ENCODE peak calls at places on chromosomes 11 and 22, in five cellular contexts. C, S, V, Q and R are unnamed samples.

GRCh38 chr11:66278396-66279091 is 569 bp downstream of the CNIH2 start:
- DNase-seq in S (no peak), V (peak), Q (no peak), C (no peak), R (no peak)

GRCh38 chr22:30605449-30606110 is 1.4 kb upstream of the TCN2 start:
- DNase-seq in S (peak), C (peak), V (peak), Q (no peak), R (no peak)

GRCh38 chr11:73478737-73479347 is 102.6 kb downstream of the RELT start:
- DNase-seq in Q (no peak), V (peak), S (peak), C (peak), R (no peak)

GRCh38 chr11:119721129-119722120 is 7.6 kb downstream of the NECTIN1 start:
- DNase-seq in C (no peak), S (peak), Q (no peak), V (peak), R (no peak)

GRCh38 chr11:71991494-71991893 is 7.2 kb upstream of the IL18BP start:
- DNase-seq in C (peak), Q (no peak), V (no peak), S (no peak), R (no peak)

GRCh38 chr11:67504023-67504949 is 877 bp downstream of the PITPNM1 start:
- DNase-seq in V (peak), C (peak), Q (no peak), S (no peak), R (peak)

GRCh38 chr11:122019908-122020694 is 95.9 kb downstream of the BLID start:
- DNase-seq in C (no peak), S (no peak), Q (no peak), V (no peak), R (no peak)

GRCh38 chr11:20158597-20159257 is 1.5 kb downstream of the DBX1 start:
- DNase-seq in C (no peak), S (peak), V (peak), Q (no peak), R (peak)

GRCh38 chr11:88626216-88626615 is 288.7 kb upstream of the CTSC start:
- DNase-seq in Q (no peak), V (no peak), C (no peak), S (no peak), R (no peak)

GRCh38 chr11:37248145-37248544 is 650.1 kb upstream of the RAG2 start:
- DNase-seq in C (no peak), Q (no peak), V (no peak), S (no peak), R (no peak)

GRCh38 chr11:17511571-17511970 is 32.6 kb downstream of the USH1C start:
- DNase-seq in Q (no peak), S (no peak), V (no peak), C (no peak), R (no peak)

GRCh38 chr11:114553642-114554041 is 6.0 kb downstream of the NXPE1 start:
- DNase-seq in S (no peak), V (peak), C (no peak), Q (no peak), R (no peak)

GRCh38 chr11:75346296-75346695 is 5.2 kb downstream of the ARRB1 start:
- DNase-seq in S (no peak), V (no peak), C (no peak), Q (no peak), R (no peak)